ENCODE peak calls at places on chromosomes 11 and 22, in seven cellular contexts. One of them, this sample, is unnamed.

GRCh38 chr22:39896313-39896996 is 2.9 kb upstream of the ENTHD1 start:
- DNase-seq in transverse colon: no peak
- DNase-seq in body of pancreas: no peak
- DNase-seq in Peyer's patch: no peak
- DNase-seq in heart left ventricle: no peak
- DNase-seq in suprapubic skin: no peak
- DNase-seq in A549: no peak
- DNase-seq in this sample: no peak

GRCh38 chr11:112835556-112835955 is 125.7 kb upstream of the NCAM1 start:
- DNase-seq in transverse colon: no peak
- DNase-seq in body of pancreas: no peak
- DNase-seq in Peyer's patch: no peak
- DNase-seq in heart left ventricle: no peak
- DNase-seq in suprapubic skin: no peak
- DNase-seq in A549: no peak
- DNase-seq in this sample: no peak

GRCh38 chr11:77276271-77276670 is 25.2 kb downstream of the GDPD4 start:
- DNase-seq in transverse colon: no peak
- DNase-seq in body of pancreas: no peak
- DNase-seq in Peyer's patch: no peak
- DNase-seq in heart left ventricle: no peak
- DNase-seq in suprapubic skin: no peak
- DNase-seq in A549: no peak
- DNase-seq in this sample: no peak

GRCh38 chr11:12544986-12545775 is 129.0 kb upstream of the TEAD1 start:
- DNase-seq in transverse colon: no peak
- DNase-seq in body of pancreas: no peak
- DNase-seq in Peyer's patch: no peak
- DNase-seq in heart left ventricle: no peak
- DNase-seq in suprapubic skin: no peak
- DNase-seq in A549: no peak
- DNase-seq in this sample: peak

GRCh38 chr11:126766425-126766824 is 234.1 kb downstream of the KIRREL3 start:
- DNase-seq in transverse colon: peak
- DNase-seq in body of pancreas: no peak
- DNase-seq in Peyer's patch: no peak
- DNase-seq in heart left ventricle: no peak
- DNase-seq in suprapubic skin: no peak
- DNase-seq in A549: no peak
- DNase-seq in this sample: no peak

GRCh38 chr11:112837162-112837826 is 123.9 kb upstream of the NCAM1 start:
- DNase-seq in transverse colon: no peak
- DNase-seq in body of pancreas: peak
- DNase-seq in Peyer's patch: no peak
- DNase-seq in heart left ventricle: peak
- DNase-seq in suprapubic skin: no peak
- DNase-seq in A549: no peak
- DNase-seq in this sample: peak

GRCh38 chr11:11813288-11813962 is 28.3 kb upstream of the USP47 start:
- DNase-seq in transverse colon: peak
- DNase-seq in body of pancreas: peak
- DNase-seq in Peyer's patch: peak
- DNase-seq in heart left ventricle: peak
- DNase-seq in suprapubic skin: no peak
- DNase-seq in A549: peak
- DNase-seq in this sample: no peak

GRCh38 chr11:112453601-112454577 is 193.2 kb upstream of the PLET1 start:
- DNase-seq in transverse colon: peak
- DNase-seq in body of pancreas: peak
- DNase-seq in Peyer's patch: peak
- DNase-seq in heart left ventricle: peak
- DNase-seq in suprapubic skin: no peak
- DNase-seq in A549: peak
- DNase-seq in this sample: no peak

GRCh38 chr11:74024630-74025029 is 15.7 kb upstream of the UCP3 start:
- DNase-seq in transverse colon: peak
- DNase-seq in body of pancreas: peak
- DNase-seq in Peyer's patch: peak
- DNase-seq in heart left ventricle: peak
- DNase-seq in suprapubic skin: no peak
- DNase-seq in A549: no peak
- DNase-seq in this sample: peak

GRCh38 chr11:26830218-26830617 is 108.4 kb upstream of the SLC5A12 start:
- DNase-seq in transverse colon: no peak
- DNase-seq in body of pancreas: no peak
- DNase-seq in Peyer's patch: no peak
- DNase-seq in heart left ventricle: no peak
- DNase-seq in suprapubic skin: no peak
- DNase-seq in A549: no peak
- DNase-seq in this sample: no peak

GRCh38 chr22:49239264-49240015 is 588.2 kb downstream of the BRD1 start:
- DNase-seq in transverse colon: no peak
- DNase-seq in body of pancreas: no peak
- DNase-seq in Peyer's patch: no peak
- DNase-seq in heart left ventricle: no peak
- DNase-seq in suprapubic skin: peak
- DNase-seq in A549: no peak
- DNase-seq in this sample: peak

GRCh38 chr11:113373981-113374560 is 13.5 kb upstream of the ANKK1 start:
- DNase-seq in transverse colon: no peak
- DNase-seq in body of pancreas: no peak
- DNase-seq in Peyer's patch: no peak
- DNase-seq in heart left ventricle: no peak
- DNase-seq in suprapubic skin: no peak
- DNase-seq in A549: no peak
- DNase-seq in this sample: no peak

GRCh38 chr11:75802913-75803820 is 11.8 kb upstream of the UVRAG start:
- DNase-seq in transverse colon: peak
- DNase-seq in body of pancreas: peak
- DNase-seq in Peyer's patch: peak
- DNase-seq in heart left ventricle: peak
- DNase-seq in suprapubic skin: peak
- DNase-seq in A549: peak
- DNase-seq in this sample: peak

GRCh38 chr22:46104170-46104880 is 46.0 kb upstream of the PPARA start:
- DNase-seq in transverse colon: no peak
- DNase-seq in body of pancreas: peak
- DNase-seq in Peyer's patch: no peak
- DNase-seq in heart left ventricle: no peak
- DNase-seq in suprapubic skin: no peak
- DNase-seq in A549: no peak
- DNase-seq in this sample: no peak

GRCh38 chr22:42270178-42270511 is 308 bp downstream of the TCF20 start:
- DNase-seq in transverse colon: no peak
- DNase-seq in body of pancreas: peak
- DNase-seq in Peyer's patch: peak
- DNase-seq in heart left ventricle: no peak
- DNase-seq in suprapubic skin: no peak
- DNase-seq in A549: no peak
- DNase-seq in this sample: no peak

GRCh38 chr11:47552086-47552580 is 799 bp downstream of the CELF1 start:
- DNase-seq in transverse colon: no peak
- DNase-seq in body of pancreas: no peak
- DNase-seq in Peyer's patch: no peak
- DNase-seq in heart left ventricle: no peak
- DNase-seq in suprapubic skin: peak
- DNase-seq in A549: no peak
- DNase-seq in this sample: no peak

GRCh38 chr11:120867988-120868387 is 155.9 kb upstream of the TBCEL start:
- DNase-seq in transverse colon: no peak
- DNase-seq in body of pancreas: no peak
- DNase-seq in Peyer's patch: no peak
- DNase-seq in heart left ventricle: no peak
- DNase-seq in suprapubic skin: no peak
- DNase-seq in A549: no peak
- DNase-seq in this sample: no peak

GRCh38 chr11:47152953-47153950 is 23.4 kb downstream of the ARFGAP2 start:
- DNase-seq in transverse colon: peak
- DNase-seq in body of pancreas: peak
- DNase-seq in Peyer's patch: peak
- DNase-seq in heart left ventricle: peak
- DNase-seq in suprapubic skin: peak
- DNase-seq in A549: peak
- DNase-seq in this sample: peak

GRCh38 chr22:36351921-36352774 is 35.6 kb downstream of the MYH9 start:
- DNase-seq in transverse colon: no peak
- DNase-seq in body of pancreas: peak
- DNase-seq in Peyer's patch: no peak
- DNase-seq in heart left ventricle: no peak
- DNase-seq in suprapubic skin: no peak
- DNase-seq in A549: no peak
- DNase-seq in this sample: no peak

GRCh38 chr22:23377767-23378166 is 197.5 kb downstream of the BCR start:
- DNase-seq in transverse colon: no peak
- DNase-seq in body of pancreas: no peak
- DNase-seq in Peyer's patch: no peak
- DNase-seq in heart left ventricle: no peak
- DNase-seq in suprapubic skin: no peak
- DNase-seq in A549: no peak
- DNase-seq in this sample: no peak

GRCh38 chr22:23375031-23375827 is 194.9 kb downstream of the BCR start:
- DNase-seq in transverse colon: no peak
- DNase-seq in body of pancreas: no peak
- DNase-seq in Peyer's patch: no peak
- DNase-seq in heart left ventricle: no peak
- DNase-seq in suprapubic skin: no peak
- DNase-seq in A549: no peak
- DNase-seq in this sample: no peak

GRCh38 chr22:23380230-23380573 is 199.9 kb downstream of the IGLL1 start:
- DNase-seq in transverse colon: no peak
- DNase-seq in body of pancreas: no peak
- DNase-seq in Peyer's patch: no peak
- DNase-seq in heart left ventricle: no peak
- DNase-seq in suprapubic skin: no peak
- DNase-seq in A549: no peak
- DNase-seq in this sample: no peak

GRCh38 chr22:23373601-23374000 is 193.3 kb downstream of the BCR start:
- DNase-seq in transverse colon: no peak
- DNase-seq in body of pancreas: no peak
- DNase-seq in Peyer's patch: peak
- DNase-seq in heart left ventricle: no peak
- DNase-seq in suprapubic skin: no peak
- DNase-seq in A549: no peak
- DNase-seq in this sample: no peak

GRCh38 chr22:23376256-23376655 is 195.9 kb downstream of the BCR start:
- DNase-seq in transverse colon: peak
- DNase-seq in body of pancreas: no peak
- DNase-seq in Peyer's patch: peak
- DNase-seq in heart left ventricle: no peak
- DNase-seq in suprapubic skin: peak
- DNase-seq in A549: peak
- DNase-seq in this sample: no peak
- TF ChIP-seq CTCF in transverse colon: no peak
- TF ChIP-seq CTCF in body of pancreas: no peak
- TF ChIP-seq CTCF in Peyer's patch: no peak
- TF ChIP-seq CTCF in heart left ventricle: no peak
- TF ChIP-seq CTCF in suprapubic skin: no peak
- TF ChIP-seq CTCF in A549: peak
- TF ChIP-seq CTCF in this sample: no peak

GRCh38 chr22:50342651-50343540 is at the start of gene PPP6R2:
- DNase-seq in transverse colon: peak
- DNase-seq in body of pancreas: peak
- DNase-seq in Peyer's patch: peak
- DNase-seq in heart left ventricle: peak
- DNase-seq in suprapubic skin: peak
- DNase-seq in A549: no peak
- DNase-seq in this sample: no peak
- TF ChIP-seq POLR2A in transverse colon: no peak
- TF ChIP-seq POLR2A in body of pancreas: peak
- TF ChIP-seq POLR2A in Peyer's patch: no peak
- TF ChIP-seq POLR2A in heart left ventricle: no peak
- TF ChIP-seq POLR2A in suprapubic skin: peak
- TF ChIP-seq POLR2A in A549: no peak
- TF ChIP-seq POLR2A in this sample: no peak

DNA sequence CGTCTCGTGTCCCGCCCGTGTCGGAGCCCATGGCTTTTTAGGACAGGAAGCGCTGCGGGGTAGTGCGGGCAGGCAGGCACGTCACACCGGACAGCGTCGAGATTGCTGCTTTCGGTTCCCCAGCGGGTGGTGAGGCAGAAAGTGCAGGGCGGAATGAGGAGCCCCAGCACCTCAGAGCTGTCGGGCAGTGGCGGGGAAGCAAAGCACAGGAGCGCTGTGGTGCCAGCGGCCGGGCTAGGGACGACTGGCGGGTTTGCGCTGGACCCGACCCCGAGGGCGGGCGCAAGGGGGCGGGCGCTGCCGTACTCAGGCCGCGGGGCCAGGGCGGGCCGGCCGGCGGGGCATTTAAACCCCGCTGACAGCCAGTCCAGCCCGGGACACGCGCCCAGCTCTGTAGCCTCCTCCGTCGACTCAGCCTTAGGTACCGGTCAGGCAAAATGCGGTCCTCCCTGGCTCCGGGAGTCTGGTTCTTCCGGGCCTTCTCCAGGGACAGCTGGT is at the start of gene SLC37A2:
- DNase-seq in transverse colon: peak
- DNase-seq in body of pancreas: peak
- DNase-seq in Peyer's patch: peak
- DNase-seq in heart left ventricle: peak
- DNase-seq in suprapubic skin: peak
- DNase-seq in A549: peak
- DNase-seq in this sample: peak
- TF ChIP-seq CTCF in transverse colon: peak
- TF ChIP-seq CTCF in body of pancreas: no peak
- TF ChIP-seq CTCF in Peyer's patch: no peak
- TF ChIP-seq CTCF in heart left ventricle: no peak
- TF ChIP-seq CTCF in suprapubic skin: peak
- TF ChIP-seq CTCF in A549: no peak
- TF ChIP-seq CTCF in this sample: no peak

GRCh38 chr11:67288452-67289225 is 464 bp upstream of the ANKRD13D start:
- DNase-seq in transverse colon: peak
- DNase-seq in body of pancreas: peak
- DNase-seq in Peyer's patch: peak
- DNase-seq in heart left ventricle: peak
- DNase-seq in suprapubic skin: peak
- DNase-seq in A549: peak
- DNase-seq in this sample: peak
- TF ChIP-seq POLR2A in transverse colon: peak
- TF ChIP-seq POLR2A in body of pancreas: peak
- TF ChIP-seq POLR2A in Peyer's patch: no peak
- TF ChIP-seq POLR2A in heart left ventricle: no peak
- TF ChIP-seq POLR2A in suprapubic skin: peak
- TF ChIP-seq POLR2A in A549: peak
- TF ChIP-seq POLR2A in this sample: peak

DNA sequence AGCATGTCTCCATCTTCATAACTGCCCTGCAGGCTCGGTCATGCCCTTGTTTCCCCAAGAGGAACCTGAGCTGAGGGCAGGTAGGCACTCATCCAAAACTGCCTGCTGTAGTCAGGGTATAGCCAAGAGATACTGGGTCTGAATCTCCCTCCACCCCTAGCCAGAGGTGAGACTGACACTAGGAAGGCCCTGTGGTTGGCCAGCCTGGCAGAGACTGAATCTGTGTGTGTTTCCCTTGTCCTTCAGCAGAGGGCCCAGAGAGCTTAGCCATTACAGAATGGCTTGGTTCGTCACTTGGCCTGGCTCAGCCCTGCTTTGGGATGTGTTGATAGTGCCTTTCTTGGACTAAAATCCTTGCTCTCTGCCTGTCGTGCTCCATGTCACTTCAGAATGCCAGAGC is 79.3 kb upstream of the SUSD2 start:
- DNase-seq in transverse colon: no peak
- DNase-seq in body of pancreas: no peak
- DNase-seq in Peyer's patch: peak
- DNase-seq in heart left ventricle: peak
- DNase-seq in suprapubic skin: peak
- DNase-seq in A549: no peak
- DNase-seq in this sample: no peak
- TF ChIP-seq CTCF in transverse colon: no peak
- TF ChIP-seq CTCF in body of pancreas: no peak
- TF ChIP-seq CTCF in Peyer's patch: no peak
- TF ChIP-seq CTCF in heart left ventricle: peak
- TF ChIP-seq CTCF in suprapubic skin: no peak
- TF ChIP-seq CTCF in A549: no peak
- TF ChIP-seq CTCF in this sample: no peak

This sample was measured in esophagus muscularis mucosa.